ENCODE peak calls at places on chromosomes 3 and 15, in nine cellular contexts. S is dorsolateral prefrontal cortex, H is adrenal gland, L is A549, D is fibroblast of lung, M is heart left ventricle, C is neural progenitor cell, A is H9, U is left ventricle myocardium inferior. Q is an unnamed sample.

GRCh38 chr3:39086066-39086657 is 21.3 kb downstream of the GORASP1 start:
- DNase-seq in C (no peak), L (no peak), U (no peak), M (no peak), D (no peak), H (no peak), S (no peak), A (no peak), Q (no peak)

GRCh38 chr3:58009026-58009748 is 965 bp downstream of the FLNB start:
- DNase-seq in L (no peak), A (peak), U (peak), H (no peak), D (no peak), C (peak), S (no peak), M (peak), Q (no peak)

GRCh38 chr3:145776782-145777408 is 384.1 kb downstream of the PLOD2 start:
- DNase-seq in L (peak), C (peak), U (no peak), M (no peak), D (peak), A (peak), S (no peak), H (peak), Q (peak)

GRCh38 chr3:195542261-195542660 is 864 bp downstream of the PPP1R2 start:
- DNase-seq in C (no peak), L (no peak), H (no peak), U (no peak), S (no peak), A (no peak), M (no peak), D (peak), Q (no peak)

GRCh38 chr3:54760226-54760625 is 167.6 kb downstream of the LRTM1 start:
- DNase-seq in D (peak), L (no peak), S (no peak), C (no peak), H (no peak), A (no peak), M (no peak), U (no peak), Q (no peak)

GRCh38 chr15:27028836-27029482 is 58.0 kb downstream of the GABRG3 start:
- DNase-seq in L (no peak), M (no peak), U (no peak), C (peak), D (no peak), S (peak), A (no peak), H (no peak), Q (no peak)

GRCh38 chr15:25903024-25903581 is 40.0 kb upstream of the ATP10A start:
- DNase-seq in D (peak), M (no peak), C (no peak), L (no peak), H (no peak), S (no peak), U (no peak), A (no peak), Q (no peak)

GRCh38 chr3:15051531-15051930 is 13.6 kb downstream of the MRPS25 start:
- DNase-seq in S (no peak), H (peak), C (peak), A (peak), M (no peak), D (peak), L (peak), U (no peak), Q (peak)

GRCh38 chr3:52833202-52833601 is 1.6 kb downstream of the MUSTN1 start:
- DNase-seq in M (peak), S (no peak), D (no peak), U (no peak), H (no peak), L (no peak), C (no peak), A (no peak), Q (no peak)

GRCh38 chr15:63982381-63982854 is 63.9 kb downstream of the DAPK2 start:
- DNase-seq in L (no peak), H (no peak), D (no peak), S (no peak), A (no peak), M (no peak), U (no peak), C (no peak), Q (no peak)

GRCh38 chr3:143084856-143085731 is 34.5 kb upstream of the CHST2 start:
- DNase-seq in M (no peak), U (no peak), D (no peak), S (no peak), L (no peak), H (no peak), A (no peak), C (no peak), Q (no peak)

GRCh38 chr3:177615015-177615414 is 417.7 kb upstream of the TBL1XR1 start:
- DNase-seq in D (peak), M (peak), A (no peak), U (peak), S (no peak), C (no peak), L (no peak), H (peak), Q (no peak)

DNA sequence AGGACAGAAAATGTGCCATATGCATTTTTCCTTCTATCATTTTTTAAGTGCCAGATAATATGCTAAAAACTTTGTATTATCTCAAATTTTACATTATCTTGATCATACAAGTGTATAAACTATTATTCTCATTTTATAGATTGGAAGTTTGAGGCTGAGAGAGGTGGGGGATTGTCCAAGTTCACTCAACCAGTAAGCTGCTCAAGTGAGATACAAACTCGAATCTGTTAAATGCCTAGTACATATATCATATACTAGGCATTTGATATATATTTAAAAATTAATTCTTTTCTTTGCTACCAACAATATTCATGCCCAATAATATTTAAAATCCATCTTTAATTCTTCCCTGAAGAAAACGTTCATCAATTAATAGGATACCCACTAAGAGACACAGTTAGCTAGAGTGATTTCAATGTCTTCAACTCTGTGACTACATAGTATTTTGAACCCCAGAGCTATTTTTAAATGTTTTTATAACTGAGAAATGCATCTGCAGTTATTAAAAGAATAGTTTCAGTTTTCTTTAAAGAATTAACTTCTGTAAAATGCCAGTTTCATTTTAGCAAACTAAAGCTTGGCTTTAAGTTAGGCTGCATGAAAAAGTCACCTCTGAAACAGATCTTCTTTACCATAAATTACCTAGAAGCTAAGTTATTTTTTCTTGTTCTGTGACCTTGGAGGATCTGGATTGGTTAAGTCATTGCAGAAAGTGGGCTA is 40.4 kb downstream of the IQCB1 start:
- DNase-seq in H (no peak), U (no peak), C (no peak), S (no peak), D (no peak), M (no peak), L (no peak), A (no peak), Q (no peak)
- H3K27ac ChIP-seq in H (no peak), U (no peak), C (no peak), S (no peak), D (no peak), M (no peak), L (no peak), A (no peak), Q (no peak)

DNA sequence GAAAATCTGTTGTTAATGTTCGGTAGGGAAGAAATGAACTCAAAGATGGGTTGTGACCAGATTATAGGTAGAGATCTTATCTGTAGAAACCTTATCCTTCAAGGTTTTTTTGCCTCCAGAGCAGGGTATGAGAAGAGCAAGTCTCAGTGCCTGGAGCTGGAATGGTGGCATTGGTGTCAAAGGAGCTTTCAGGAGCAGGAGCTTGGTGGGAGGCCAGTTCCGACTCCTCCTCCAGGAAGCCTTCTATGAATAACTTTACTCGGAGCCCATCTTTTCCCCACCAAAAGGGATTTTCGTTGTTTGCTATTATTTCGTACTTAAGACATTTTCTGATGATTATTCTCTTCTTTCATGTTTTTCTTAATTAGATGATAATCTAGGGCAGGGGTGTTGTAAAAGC is 91.8 kb downstream of the GHSR start:
- DNase-seq in S (no peak), H (no peak), U (no peak), D (no peak), L (no peak), A (no peak), M (no peak), C (no peak), Q (no peak)
- H3K27ac ChIP-seq in S (no peak), H (no peak), U (no peak), D (no peak), L (no peak), A (no peak), M (no peak), C (no peak), Q (no peak)

DNA sequence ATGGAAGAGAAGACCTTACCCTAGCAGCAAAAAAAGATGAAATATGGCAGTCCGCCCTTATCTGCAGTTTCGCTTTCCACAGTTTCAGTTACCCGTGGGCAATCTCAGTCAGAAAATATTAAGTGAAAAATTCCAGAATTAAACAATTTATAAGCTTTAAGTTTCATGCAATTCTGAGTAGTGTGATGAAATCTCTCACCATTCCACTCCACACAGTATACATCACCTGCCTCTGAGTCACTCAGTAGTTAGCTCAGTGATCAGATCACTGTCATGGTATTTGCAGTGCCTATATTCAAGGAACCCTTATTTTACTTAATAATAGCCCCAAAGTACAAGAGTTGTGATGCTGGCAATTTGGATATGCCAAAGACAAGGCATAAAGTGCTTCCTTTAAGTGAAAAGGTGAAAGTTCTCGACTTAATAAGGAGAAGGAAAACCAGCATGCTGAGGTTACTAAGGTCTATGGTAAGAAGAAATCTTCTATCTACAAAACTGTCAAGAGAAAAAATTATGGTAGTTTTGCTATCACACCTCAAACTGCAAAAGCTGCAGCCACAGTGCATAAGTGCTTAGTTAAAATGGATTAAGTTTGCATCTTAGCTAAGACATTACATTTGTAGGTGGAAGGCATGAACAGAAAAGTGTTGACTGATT is 48.1 kb downstream of the HSPBAP1 start:
- DNase-seq in D (peak), S (no peak), H (no peak), M (no peak), U (no peak), C (no peak), L (no peak), A (no peak), Q (no peak)
- H3K27ac ChIP-seq in D (no peak), S (no peak), H (no peak), M (no peak), U (no peak), C (no peak), L (peak), A (no peak), Q (no peak)

GRCh38 chr15:69797615-69798014 is 300.1 kb downstream of the TLE3 start:
- DNase-seq in D (no peak), A (no peak), H (no peak), U (no peak), C (no peak), S (no peak), M (no peak), L (no peak), Q (no peak)
- H3K27ac ChIP-seq in D (no peak), A (no peak), H (no peak), U (no peak), C (no peak), S (no peak), M (no peak), L (no peak), Q (no peak)

GRCh38 chr3:1540686-1541085 is 447.9 kb downstream of the CNTN6 start:
- DNase-seq in U (no peak), D (no peak), C (no peak), H (no peak), A (no peak), L (no peak), M (no peak), S (no peak), Q (no peak)
- H3K27ac ChIP-seq in U (no peak), D (no peak), C (no peak), H (no peak), A (no peak), L (no peak), M (no peak), S (no peak), Q (no peak)

Q was measured in iPS DF 6.9.